ENCODE peak calls at places on chromosomes 11 and 22, in eight cellular contexts. One of them, this sample, is unnamed.

GRCh38 chr22:50633771-50634170 is 5.8 kb upstream of the ARSA start:
- DNase-seq in right lobe of liver: no peak
- DNase-seq in upper lobe of left lung: no peak
- DNase-seq in lung: no peak
- DNase-seq in colonic mucosa: no peak
- DNase-seq in heart right ventricle: no peak
- DNase-seq in CD8-positive, alpha-beta T cell: no peak
- DNase-seq in NT2/D1: no peak
- DNase-seq in this sample: no peak

GRCh38 chr22:26671317-26672059 is 14.1 kb downstream of the MIAT start:
- DNase-seq in heart right ventricle: peak; percentile 37
- DNase-seq in lung: no peak
- DNase-seq in CD8-positive, alpha-beta T cell: peak; percentile 82
- DNase-seq in upper lobe of left lung: peak; percentile 31
- DNase-seq in colonic mucosa: peak; percentile 45
- DNase-seq in right lobe of liver: peak; percentile 64
- DNase-seq in NT2/D1: no peak
- DNase-seq in this sample: peak; percentile 23

GRCh38 chr11:63212742-63213141 is 30.7 kb downstream of the SLC22A25 start:
- DNase-seq in heart right ventricle: no peak
- DNase-seq in CD8-positive, alpha-beta T cell: no peak
- DNase-seq in right lobe of liver: no peak
- DNase-seq in NT2/D1: no peak
- DNase-seq in lung: no peak
- DNase-seq in colonic mucosa: no peak
- DNase-seq in upper lobe of left lung: no peak
- DNase-seq in this sample: no peak

GRCh38 chr11:65489706-65490310 is 9.0 kb upstream of the MALAT1 start:
- DNase-seq in colonic mucosa: no peak
- DNase-seq in NT2/D1: no peak
- DNase-seq in lung: no peak
- DNase-seq in right lobe of liver: no peak
- DNase-seq in upper lobe of left lung: no peak
- DNase-seq in CD8-positive, alpha-beta T cell: no peak
- DNase-seq in heart right ventricle: peak; percentile 46
- DNase-seq in this sample: no peak

GRCh38 chr11:70579376-70579955 is 181.1 kb downstream of the CTTN start:
- DNase-seq in right lobe of liver: no peak
- DNase-seq in NT2/D1: no peak
- DNase-seq in heart right ventricle: no peak
- DNase-seq in colonic mucosa: no peak
- DNase-seq in lung: no peak
- DNase-seq in CD8-positive, alpha-beta T cell: no peak
- DNase-seq in upper lobe of left lung: no peak
- DNase-seq in this sample: no peak

GRCh38 chr11:107018274-107018901 is at the start of gene GUCY1A2:
- DNase-seq in lung: no peak
- DNase-seq in NT2/D1: peak; percentile 23
- DNase-seq in heart right ventricle: peak; percentile 28
- DNase-seq in colonic mucosa: no peak
- DNase-seq in CD8-positive, alpha-beta T cell: no peak
- DNase-seq in upper lobe of left lung: no peak
- DNase-seq in right lobe of liver: no peak
- DNase-seq in this sample: no peak

GRCh38 chr11:61472282-61472681 is 36.3 kb upstream of the LRRC10B start:
- DNase-seq in right lobe of liver: no peak
- DNase-seq in heart right ventricle: peak; percentile 71
- DNase-seq in colonic mucosa: peak; percentile 34
- DNase-seq in CD8-positive, alpha-beta T cell: no peak
- DNase-seq in lung: peak; percentile 51
- DNase-seq in NT2/D1: no peak
- DNase-seq in upper lobe of left lung: peak; percentile 89
- DNase-seq in this sample: no peak

GRCh38 chr11:22920939-22921565 is 60.8 kb upstream of the CCDC179 start:
- DNase-seq in upper lobe of left lung: no peak
- DNase-seq in heart right ventricle: no peak
- DNase-seq in NT2/D1: peak; percentile 25
- DNase-seq in lung: no peak
- DNase-seq in right lobe of liver: no peak
- DNase-seq in colonic mucosa: peak; percentile 23
- DNase-seq in CD8-positive, alpha-beta T cell: no peak
- DNase-seq in this sample: no peak

GRCh38 chr11:37411289-37411688 is 813.3 kb upstream of the RAG2 start:
- DNase-seq in heart right ventricle: no peak
- DNase-seq in CD8-positive, alpha-beta T cell: no peak
- DNase-seq in colonic mucosa: no peak
- DNase-seq in lung: no peak
- DNase-seq in upper lobe of left lung: no peak
- DNase-seq in right lobe of liver: peak; percentile 83
- DNase-seq in NT2/D1: no peak
- DNase-seq in this sample: no peak

GRCh38 chr11:35103366-35104194 is 35.4 kb upstream of the CD44 start:
- DNase-seq in right lobe of liver: no peak
- DNase-seq in NT2/D1: no peak
- DNase-seq in CD8-positive, alpha-beta T cell: no peak
- DNase-seq in lung: no peak
- DNase-seq in heart right ventricle: no peak
- DNase-seq in colonic mucosa: no peak
- DNase-seq in upper lobe of left lung: no peak
- DNase-seq in this sample: no peak

GRCh38 chr11:123525511-123525918 is 95.4 kb downstream of the GRAMD1B start:
- DNase-seq in upper lobe of left lung: no peak
- DNase-seq in colonic mucosa: no peak
- DNase-seq in lung: no peak
- DNase-seq in CD8-positive, alpha-beta T cell: no peak
- DNase-seq in heart right ventricle: no peak
- DNase-seq in right lobe of liver: no peak
- DNase-seq in NT2/D1: no peak
- DNase-seq in this sample: no peak

GRCh38 chr11:113729456-113729855 is 23.3 kb upstream of the TMPRSS5 start:
- DNase-seq in upper lobe of left lung: no peak
- DNase-seq in heart right ventricle: no peak
- DNase-seq in right lobe of liver: no peak
- DNase-seq in lung: no peak
- DNase-seq in NT2/D1: peak; percentile 8
- DNase-seq in CD8-positive, alpha-beta T cell: no peak
- DNase-seq in colonic mucosa: no peak
- DNase-seq in this sample: no peak

GRCh38 chr22:31647516-31647915 is 14.5 kb downstream of the PISD start:
- DNase-seq in colonic mucosa: no peak
- DNase-seq in upper lobe of left lung: no peak
- DNase-seq in lung: no peak
- DNase-seq in NT2/D1: no peak
- DNase-seq in heart right ventricle: no peak
- DNase-seq in CD8-positive, alpha-beta T cell: no peak
- DNase-seq in right lobe of liver: no peak
- DNase-seq in this sample: no peak

GRCh38 chr11:60710482-60710881 is 11.1 kb downstream of the MS4A8 start:
- DNase-seq in NT2/D1: peak; percentile 15
- DNase-seq in upper lobe of left lung: no peak
- DNase-seq in colonic mucosa: no peak
- DNase-seq in right lobe of liver: no peak
- DNase-seq in CD8-positive, alpha-beta T cell: no peak
- DNase-seq in heart right ventricle: no peak
- DNase-seq in lung: no peak
- DNase-seq in this sample: no peak

GRCh38 chr11:111449158-111449557 is 63.0 kb downstream of the BTG4 start:
- DNase-seq in upper lobe of left lung: no peak
- DNase-seq in heart right ventricle: no peak
- DNase-seq in colonic mucosa: no peak
- DNase-seq in lung: no peak
- DNase-seq in right lobe of liver: no peak
- DNase-seq in CD8-positive, alpha-beta T cell: no peak
- DNase-seq in NT2/D1: no peak
- DNase-seq in this sample: no peak

GRCh38 chr22:30830907-30831306 is 136.2 kb downstream of the OSBP2 start:
- DNase-seq in upper lobe of left lung: no peak
- DNase-seq in heart right ventricle: no peak
- DNase-seq in CD8-positive, alpha-beta T cell: no peak
- DNase-seq in NT2/D1: peak; percentile 57
- DNase-seq in right lobe of liver: no peak
- DNase-seq in lung: no peak
- DNase-seq in colonic mucosa: peak; percentile 67
- DNase-seq in this sample: no peak

GRCh38 chr22:29833392-29833949 is 4.6 kb downstream of the ASCC2 start:
- DNase-seq in right lobe of liver: no peak
- DNase-seq in heart right ventricle: no peak
- DNase-seq in colonic mucosa: no peak
- DNase-seq in lung: no peak
- DNase-seq in upper lobe of left lung: no peak
- DNase-seq in CD8-positive, alpha-beta T cell: no peak
- DNase-seq in NT2/D1: no peak
- DNase-seq in this sample: no peak

GRCh38 chr22:31533391-31533790 is 37.1 kb downstream of the SFI1 start:
- DNase-seq in right lobe of liver: no peak
- DNase-seq in upper lobe of left lung: no peak
- DNase-seq in heart right ventricle: no peak
- DNase-seq in colonic mucosa: no peak
- DNase-seq in CD8-positive, alpha-beta T cell: no peak
- DNase-seq in lung: no peak
- DNase-seq in NT2/D1: no peak
- DNase-seq in this sample: no peak

GRCh38 chr11:47398011-47398410 is 10.4 kb upstream of the SLC39A13 start:
- DNase-seq in CD8-positive, alpha-beta T cell: no peak
- DNase-seq in NT2/D1: no peak
- DNase-seq in right lobe of liver: no peak
- DNase-seq in upper lobe of left lung: no peak
- DNase-seq in heart right ventricle: no peak
- DNase-seq in colonic mucosa: no peak
- DNase-seq in lung: no peak
- DNase-seq in this sample: no peak

DNA sequence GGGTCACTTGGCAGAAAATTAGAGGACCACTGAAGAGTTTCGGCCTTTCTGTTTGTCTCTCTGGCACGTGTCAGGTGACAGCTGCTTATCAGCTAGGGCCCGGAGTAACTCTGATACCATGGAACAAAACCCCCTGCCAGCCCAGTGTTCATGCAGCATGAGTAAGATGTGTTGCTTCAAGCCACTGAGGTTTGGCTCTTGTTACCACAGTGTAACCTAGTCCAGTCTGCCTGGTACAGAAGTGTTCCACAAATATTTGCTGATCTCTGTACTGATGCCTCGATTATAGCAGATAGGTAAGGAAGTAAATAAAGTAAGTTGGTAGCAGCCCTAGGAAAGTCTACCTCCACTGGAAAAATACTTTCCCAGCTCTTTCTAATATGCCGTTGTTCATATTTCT is 20.5 kb upstream of the ETS1 start:
- DNase-seq in heart right ventricle: no peak
- DNase-seq in colonic mucosa: no peak
- DNase-seq in right lobe of liver: no peak
- DNase-seq in upper lobe of left lung: no peak
- DNase-seq in NT2/D1: no peak
- DNase-seq in CD8-positive, alpha-beta T cell: no peak
- DNase-seq in lung: no peak
- DNase-seq in this sample: no peak
- H3K4me1 ChIP-seq in heart right ventricle: peaks cover 57% of the 10 kb centered on the region
- H3K4me1 ChIP-seq in colonic mucosa: no peaks in the 10 kb centered on the region
- H3K4me1 ChIP-seq in right lobe of liver: no peaks in the 10 kb centered on the region
- H3K4me1 ChIP-seq in upper lobe of left lung: peaks cover 17% of the 10 kb centered on the region
- H3K4me1 ChIP-seq in NT2/D1: no peaks in the 10 kb centered on the region
- H3K4me1 ChIP-seq in CD8-positive, alpha-beta T cell: peaks cover 59% of the 10 kb centered on the region
- H3K4me1 ChIP-seq in lung: peaks cover 6% of the 10 kb centered on the region
- H3K4me1 ChIP-seq in this sample: no peaks in the 10 kb centered on the region

GRCh38 chr22:44839721-44840120 is 87.3 kb downstream of the ARHGAP8 start:
- DNase-seq in lung: no peak
- DNase-seq in heart right ventricle: no peak
- DNase-seq in NT2/D1: no peak
- DNase-seq in upper lobe of left lung: no peak
- DNase-seq in right lobe of liver: no peak
- DNase-seq in CD8-positive, alpha-beta T cell: no peak
- DNase-seq in colonic mucosa: no peak
- DNase-seq in this sample: no peak

GRCh38 chr22:44837481-44837880 is 85.1 kb downstream of the ARHGAP8 start:
- DNase-seq in CD8-positive, alpha-beta T cell: no peak
- DNase-seq in heart right ventricle: no peak
- DNase-seq in lung: no peak
- DNase-seq in upper lobe of left lung: no peak
- DNase-seq in right lobe of liver: no peak
- DNase-seq in colonic mucosa: no peak
- DNase-seq in NT2/D1: no peak
- DNase-seq in this sample: no peak

GRCh38 chr22:44838316-44839016 is 86.1 kb downstream of the ARHGAP8 start:
- DNase-seq in NT2/D1: no peak
- DNase-seq in lung: no peak
- DNase-seq in CD8-positive, alpha-beta T cell: no peak
- DNase-seq in heart right ventricle: no peak
- DNase-seq in colonic mucosa: no peak
- DNase-seq in upper lobe of left lung: no peak
- DNase-seq in right lobe of liver: no peak
- DNase-seq in this sample: no peak

GRCh38 chr22:44840611-44841322 is 88.4 kb downstream of the ARHGAP8 start:
- DNase-seq in lung: no peak
- DNase-seq in colonic mucosa: no peak
- DNase-seq in upper lobe of left lung: no peak
- DNase-seq in NT2/D1: no peak
- DNase-seq in right lobe of liver: no peak
- DNase-seq in CD8-positive, alpha-beta T cell: no peak
- DNase-seq in heart right ventricle: no peak
- DNase-seq in this sample: no peak

DNA sequence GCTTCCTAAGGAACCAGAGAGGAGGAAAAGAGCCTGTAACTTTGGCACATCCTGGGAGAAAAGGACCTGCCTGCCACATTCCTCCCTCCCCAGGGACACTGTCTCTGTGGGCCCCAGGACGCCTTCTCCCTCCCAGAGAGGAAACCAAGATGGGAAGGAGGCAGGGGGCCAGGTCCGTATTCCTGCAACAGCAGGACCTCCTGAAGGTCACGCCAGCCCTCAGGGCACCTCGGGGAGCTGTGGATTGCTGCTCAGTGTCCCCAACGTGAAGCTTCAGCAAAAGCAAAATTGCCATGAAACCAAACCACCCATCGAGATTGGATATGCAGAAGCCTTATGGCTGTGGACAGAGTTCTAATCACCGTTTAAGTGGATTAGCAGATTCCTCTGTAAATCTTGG is 86.7 kb downstream of the ARHGAP8 start:
- DNase-seq in heart right ventricle: no peak
- DNase-seq in NT2/D1: no peak
- DNase-seq in CD8-positive, alpha-beta T cell: no peak
- DNase-seq in colonic mucosa: no peak
- DNase-seq in right lobe of liver: no peak
- DNase-seq in lung: no peak
- DNase-seq in upper lobe of left lung: no peak
- DNase-seq in this sample: no peak
- H3K4me1 ChIP-seq in heart right ventricle: no peaks in the 10 kb centered on the region
- H3K4me1 ChIP-seq in NT2/D1: peaks cover 10% of the 10 kb centered on the region
- H3K4me1 ChIP-seq in CD8-positive, alpha-beta T cell: no peaks in the 10 kb centered on the region
- H3K4me1 ChIP-seq in colonic mucosa: no peaks in the 10 kb centered on the region
- H3K4me1 ChIP-seq in right lobe of liver: no peaks in the 10 kb centered on the region
- H3K4me1 ChIP-seq in lung: no peaks in the 10 kb centered on the region
- H3K4me1 ChIP-seq in upper lobe of left lung: no peaks in the 10 kb centered on the region
- H3K4me1 ChIP-seq in this sample: no peaks in the 10 kb centered on the region

GRCh38 chr11:9855579-9856260 is 191.8 kb downstream of the SWAP70 start:
- DNase-seq in heart right ventricle: no peak
- DNase-seq in upper lobe of left lung: no peak
- DNase-seq in right lobe of liver: no peak
- DNase-seq in lung: no peak
- DNase-seq in CD8-positive, alpha-beta T cell: no peak
- DNase-seq in NT2/D1: no peak
- DNase-seq in colonic mucosa: no peak
- DNase-seq in this sample: no peak
- H3K4me1 ChIP-seq in heart right ventricle: peaks cover 15% of the 10 kb centered on the region
- H3K4me1 ChIP-seq in upper lobe of left lung: peaks cover 16% of the 10 kb centered on the region
- H3K4me1 ChIP-seq in right lobe of liver: no peaks in the 10 kb centered on the region
- H3K4me1 ChIP-seq in lung: peaks cover 4% of the 10 kb centered on the region
- H3K4me1 ChIP-seq in CD8-positive, alpha-beta T cell: peaks cover 15% of the 10 kb centered on the region
- H3K4me1 ChIP-seq in NT2/D1: no peaks in the 10 kb centered on the region
- H3K4me1 ChIP-seq in colonic mucosa: peaks cover 6% of the 10 kb centered on the region
- H3K4me1 ChIP-seq in this sample: no peaks in the 10 kb centered on the region

GRCh38 chr11:119373917-119374631 is 7.4 kb downstream of the USP2 start:
- DNase-seq in heart right ventricle: peak; percentile 73
- DNase-seq in CD8-positive, alpha-beta T cell: peak; percentile 43
- DNase-seq in lung: peak; percentile 74
- DNase-seq in upper lobe of left lung: peak; percentile 67
- DNase-seq in right lobe of liver: peak; percentile 74
- DNase-seq in colonic mucosa: peak; percentile 86
- DNase-seq in NT2/D1: peak; percentile 80
- DNase-seq in this sample: no peak
- H3K4me1 ChIP-seq in heart right ventricle: peaks cover 77% of the 10 kb centered on the region
- H3K4me1 ChIP-seq in CD8-positive, alpha-beta T cell: peaks cover 8% of the 10 kb centered on the region
- H3K4me1 ChIP-seq in lung: peaks cover 2% of the 10 kb centered on the region
- H3K4me1 ChIP-seq in upper lobe of left lung: peaks cover 36% of the 10 kb centered on the region
- H3K4me1 ChIP-seq in right lobe of liver: peaks cover 36% of the 10 kb centered on the region
- H3K4me1 ChIP-seq in colonic mucosa: peaks cover 12% of the 10 kb centered on the region
- H3K4me1 ChIP-seq in NT2/D1: peaks cover 40% of the 10 kb centered on the region
- H3K4me1 ChIP-seq in this sample: peaks cover 37% of the 10 kb centered on the region